ENCODE peak calls at places on chromosomes 16 and 17, in nine cellular contexts. One of them, this sample, is unnamed.

GRCh38 chr16:4392382-4393242 is 21.0 kb downstream of the VASN start:
- DNase-seq in psoas muscle: peak; percentile 62
- DNase-seq in type B pancreatic cell: peak; percentile 86
- DNase-seq in CD4-positive, alpha-beta T cell: no peak
- DNase-seq in dorsolateral prefrontal cortex: no peak
- DNase-seq in BE2C: peak; percentile 94
- DNase-seq in HFF-Myc: peak; percentile 89
- DNase-seq in AG04450: peak; percentile 79
- DNase-seq in osteocyte: peak; percentile 88
- DNase-seq in this sample: no peak

GRCh38 chr17:32498362-32498761 is 11.6 kb downstream of the CDK5R1 start:
- DNase-seq in AG04450: no peak
- DNase-seq in osteocyte: no peak
- DNase-seq in CD4-positive, alpha-beta T cell: no peak
- DNase-seq in psoas muscle: no peak
- DNase-seq in type B pancreatic cell: no peak
- DNase-seq in dorsolateral prefrontal cortex: no peak
- DNase-seq in HFF-Myc: no peak
- DNase-seq in BE2C: no peak
- DNase-seq in this sample: no peak

GRCh38 chr16:56384074-56384721 is 41.1 kb downstream of the AMFR start:
- DNase-seq in type B pancreatic cell: no peak
- DNase-seq in AG04450: no peak
- DNase-seq in psoas muscle: no peak
- DNase-seq in osteocyte: no peak
- DNase-seq in dorsolateral prefrontal cortex: no peak
- DNase-seq in CD4-positive, alpha-beta T cell: no peak
- DNase-seq in BE2C: no peak
- DNase-seq in HFF-Myc: no peak
- DNase-seq in this sample: no peak

GRCh38 chr17:81432873-81433451 is 37.7 kb downstream of the BAHCC1 start:
- DNase-seq in HFF-Myc: no peak
- DNase-seq in type B pancreatic cell: no peak
- DNase-seq in CD4-positive, alpha-beta T cell: no peak
- DNase-seq in BE2C: peak; percentile 85
- DNase-seq in dorsolateral prefrontal cortex: peak; percentile 43
- DNase-seq in AG04450: no peak
- DNase-seq in osteocyte: no peak
- DNase-seq in psoas muscle: no peak
- DNase-seq in this sample: no peak

GRCh38 chr17:42744283-42744805 is 496 bp downstream of the EZH1 start:
- DNase-seq in osteocyte: no peak
- DNase-seq in type B pancreatic cell: no peak
- DNase-seq in BE2C: peak; percentile 85
- DNase-seq in AG04450: no peak
- DNase-seq in dorsolateral prefrontal cortex: peak; percentile 47
- DNase-seq in CD4-positive, alpha-beta T cell: peak; percentile 44
- DNase-seq in HFF-Myc: peak; percentile 37
- DNase-seq in psoas muscle: peak; percentile 91
- DNase-seq in this sample: peak; percentile 50

GRCh38 chr16:84423416-84423837 is 55.1 kb downstream of the ATP2C2 start:
- DNase-seq in psoas muscle: no peak
- DNase-seq in CD4-positive, alpha-beta T cell: no peak
- DNase-seq in AG04450: no peak
- DNase-seq in dorsolateral prefrontal cortex: no peak
- DNase-seq in type B pancreatic cell: no peak
- DNase-seq in HFF-Myc: peak; percentile 22
- DNase-seq in BE2C: no peak
- DNase-seq in osteocyte: no peak
- DNase-seq in this sample: no peak

GRCh38 chr17:43135454-43135819 is 10.3 kb upstream of the BRCA1 start:
- DNase-seq in type B pancreatic cell: no peak
- DNase-seq in AG04450: no peak
- DNase-seq in psoas muscle: no peak
- DNase-seq in dorsolateral prefrontal cortex: no peak
- DNase-seq in osteocyte: no peak
- DNase-seq in BE2C: no peak
- DNase-seq in CD4-positive, alpha-beta T cell: no peak
- DNase-seq in HFF-Myc: no peak
- DNase-seq in this sample: no peak

GRCh38 chr16:71883193-71883848 is 661 bp downstream of the ZNF821 start:
- DNase-seq in HFF-Myc: no peak
- DNase-seq in CD4-positive, alpha-beta T cell: peak; percentile 27
- DNase-seq in osteocyte: peak; percentile 88
- DNase-seq in AG04450: no peak
- DNase-seq in dorsolateral prefrontal cortex: peak; percentile 42
- DNase-seq in psoas muscle: peak; percentile 60
- DNase-seq in BE2C: peak; percentile 55
- DNase-seq in type B pancreatic cell: peak; percentile 70
- DNase-seq in this sample: peak; percentile 36

GRCh38 chr16:88691129-88691813 is 5.0 kb upstream of the SNAI3 start:
- DNase-seq in CD4-positive, alpha-beta T cell: no peak
- DNase-seq in HFF-Myc: no peak
- DNase-seq in BE2C: no peak
- DNase-seq in dorsolateral prefrontal cortex: no peak
- DNase-seq in type B pancreatic cell: no peak
- DNase-seq in osteocyte: no peak
- DNase-seq in AG04450: no peak
- DNase-seq in psoas muscle: no peak
- DNase-seq in this sample: no peak

GRCh38 chr17:76726766-76727718 is at the start of gene METTL23:
- DNase-seq in BE2C: peak; percentile 84
- DNase-seq in AG04450: no peak
- DNase-seq in psoas muscle: peak; percentile 93
- DNase-seq in HFF-Myc: no peak
- DNase-seq in osteocyte: peak; percentile 93
- DNase-seq in type B pancreatic cell: peak; percentile 81
- DNase-seq in CD4-positive, alpha-beta T cell: peak; percentile 70
- DNase-seq in dorsolateral prefrontal cortex: peak; percentile 54
- DNase-seq in this sample: peak; percentile 91
- TF ChIP-seq CTCF in BE2C: peak; percentile 68
- TF ChIP-seq CTCF in AG04450: peak; percentile 70
- TF ChIP-seq CTCF in psoas muscle: peak; percentile 52
- TF ChIP-seq CTCF in HFF-Myc: peak; percentile 67
- TF ChIP-seq CTCF in osteocyte: peak; percentile 63
- TF ChIP-seq CTCF in type B pancreatic cell: peak; percentile 78
- TF ChIP-seq CTCF in CD4-positive, alpha-beta T cell: peak; percentile 83
- TF ChIP-seq CTCF in dorsolateral prefrontal cortex: peak; percentile 44
- TF ChIP-seq CTCF in this sample: peak; percentile 53

DNA sequence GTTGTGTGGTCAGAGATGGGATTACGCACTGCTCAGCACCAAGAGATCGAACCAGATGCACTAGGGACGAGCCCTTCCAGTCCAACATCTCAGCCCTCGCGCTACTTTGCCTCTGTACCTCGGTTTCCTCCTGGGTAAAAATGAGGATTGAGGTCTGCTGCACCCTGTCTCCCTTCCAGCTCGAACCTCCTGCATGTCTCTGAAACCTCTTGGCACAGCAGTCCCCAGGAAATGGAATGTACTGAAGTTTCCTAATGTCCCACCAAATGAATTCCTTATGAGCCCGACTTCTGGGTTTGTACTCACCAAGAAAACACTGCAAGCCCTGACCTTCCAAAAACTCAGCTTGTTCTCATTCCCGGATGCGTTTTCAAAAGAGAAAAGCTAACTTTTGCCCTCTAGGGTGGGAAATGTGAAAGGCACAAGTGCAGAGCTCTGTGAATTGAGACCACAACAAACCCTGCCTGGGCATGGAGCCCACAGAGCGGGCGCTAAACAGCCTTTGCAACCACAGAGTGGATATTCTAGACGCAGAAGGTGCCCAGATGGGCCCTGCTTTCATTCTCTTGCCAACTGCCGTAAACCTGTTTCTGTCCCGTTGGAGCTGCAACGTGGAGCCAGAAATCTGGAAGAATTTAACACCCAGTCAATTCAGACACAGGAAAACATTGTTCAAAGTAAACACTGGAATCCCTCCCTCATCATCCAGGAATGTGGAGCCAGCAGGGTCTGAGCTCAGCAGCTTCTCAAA is 10.3 kb downstream of the CDRT4 start:
- DNase-seq in osteocyte: peak; percentile 92
- DNase-seq in BE2C: no peak
- DNase-seq in type B pancreatic cell: no peak
- DNase-seq in dorsolateral prefrontal cortex: peak; percentile 82
- DNase-seq in HFF-Myc: peak; percentile 99
- DNase-seq in psoas muscle: peak; percentile 94
- DNase-seq in AG04450: peak; percentile 80
- DNase-seq in CD4-positive, alpha-beta T cell: no peak
- DNase-seq in this sample: no peak
- TF ChIP-seq CTCF in osteocyte: peak; percentile 60
- TF ChIP-seq CTCF in BE2C: no peak
- TF ChIP-seq CTCF in type B pancreatic cell: peak; percentile 19
- TF ChIP-seq CTCF in dorsolateral prefrontal cortex: peak; percentile 33
- TF ChIP-seq CTCF in HFF-Myc: peak; percentile 57
- TF ChIP-seq CTCF in psoas muscle: peak; percentile 49
- TF ChIP-seq CTCF in AG04450: peak; percentile 70
- TF ChIP-seq CTCF in CD4-positive, alpha-beta T cell: no peak
- TF ChIP-seq CTCF in this sample: no peak

GRCh38 chr17:36779550-36779949 is 157.7 kb upstream of the LHX1 start:
- DNase-seq in AG04450: no peak
- DNase-seq in psoas muscle: no peak
- DNase-seq in BE2C: no peak
- DNase-seq in type B pancreatic cell: no peak
- DNase-seq in osteocyte: no peak
- DNase-seq in CD4-positive, alpha-beta T cell: no peak
- DNase-seq in dorsolateral prefrontal cortex: no peak
- DNase-seq in HFF-Myc: no peak
- DNase-seq in this sample: no peak

GRCh38 chr17:36777118-36777517 is 160.2 kb upstream of the LHX1 start:
- DNase-seq in AG04450: no peak
- DNase-seq in osteocyte: no peak
- DNase-seq in HFF-Myc: peak; percentile 9
- DNase-seq in type B pancreatic cell: no peak
- DNase-seq in psoas muscle: no peak
- DNase-seq in dorsolateral prefrontal cortex: no peak
- DNase-seq in BE2C: no peak
- DNase-seq in CD4-positive, alpha-beta T cell: no peak
- DNase-seq in this sample: no peak

GRCh38 chr17:36773039-36773438 is 164.2 kb upstream of the LHX1 start:
- DNase-seq in HFF-Myc: no peak
- DNase-seq in BE2C: no peak
- DNase-seq in CD4-positive, alpha-beta T cell: no peak
- DNase-seq in osteocyte: no peak
- DNase-seq in dorsolateral prefrontal cortex: no peak
- DNase-seq in AG04450: no peak
- DNase-seq in type B pancreatic cell: no peak
- DNase-seq in psoas muscle: no peak
- DNase-seq in this sample: no peak

DNA sequence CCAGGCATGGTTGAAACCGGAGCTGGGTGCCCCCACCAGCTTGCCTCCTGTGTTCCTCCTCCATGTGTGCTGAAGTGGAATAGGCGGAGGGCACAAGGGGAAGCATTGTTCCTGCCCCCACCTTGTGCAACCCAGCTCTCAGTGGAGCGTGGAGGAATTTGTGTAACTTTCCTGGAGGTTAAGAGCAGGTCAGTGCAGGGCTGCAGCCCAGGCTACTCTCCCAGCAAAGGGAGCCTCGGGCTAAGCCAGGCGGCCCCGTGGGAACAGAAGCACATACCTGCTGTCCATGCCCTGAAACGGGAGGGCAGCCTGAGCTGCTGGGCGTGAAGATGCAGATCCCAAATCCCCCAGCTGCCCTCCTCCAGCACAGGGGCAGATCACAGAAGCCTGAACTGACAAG is 158.8 kb upstream of the LHX1 start:
- DNase-seq in CD4-positive, alpha-beta T cell: no peak
- DNase-seq in dorsolateral prefrontal cortex: no peak
- DNase-seq in BE2C: peak; percentile 31
- DNase-seq in osteocyte: no peak
- DNase-seq in psoas muscle: no peak
- DNase-seq in type B pancreatic cell: no peak
- DNase-seq in HFF-Myc: no peak
- DNase-seq in AG04450: no peak
- DNase-seq in this sample: no peak
- TF ChIP-seq CTCF in CD4-positive, alpha-beta T cell: no peak
- TF ChIP-seq CTCF in dorsolateral prefrontal cortex: no peak
- TF ChIP-seq CTCF in BE2C: no peak
- TF ChIP-seq CTCF in osteocyte: no peak
- TF ChIP-seq CTCF in psoas muscle: no peak
- TF ChIP-seq CTCF in type B pancreatic cell: no peak
- TF ChIP-seq CTCF in HFF-Myc: no peak
- TF ChIP-seq CTCF in AG04450: no peak
- TF ChIP-seq CTCF in this sample: no peak

GRCh38 chr16:1999866-2000514 is 9.6 kb downstream of the ZNF598 start:
- DNase-seq in BE2C: peak; percentile 10
- DNase-seq in psoas muscle: peak; percentile 54
- DNase-seq in CD4-positive, alpha-beta T cell: no peak
- DNase-seq in dorsolateral prefrontal cortex: no peak
- DNase-seq in HFF-Myc: no peak
- DNase-seq in osteocyte: no peak
- DNase-seq in type B pancreatic cell: no peak
- DNase-seq in AG04450: no peak
- DNase-seq in this sample: no peak
- TF ChIP-seq CTCF in BE2C: no peak
- TF ChIP-seq CTCF in psoas muscle: no peak
- TF ChIP-seq CTCF in CD4-positive, alpha-beta T cell: no peak
- TF ChIP-seq CTCF in dorsolateral prefrontal cortex: no peak
- TF ChIP-seq CTCF in HFF-Myc: no peak
- TF ChIP-seq CTCF in osteocyte: no peak
- TF ChIP-seq CTCF in type B pancreatic cell: no peak
- TF ChIP-seq CTCF in AG04450: no peak
- TF ChIP-seq CTCF in this sample: no peak

GRCh38 chr17:7220593-7221280 is 999 bp downstream of the ACADVL start:
- DNase-seq in dorsolateral prefrontal cortex: no peak
- DNase-seq in HFF-Myc: no peak
- DNase-seq in BE2C: peak; percentile 67
- DNase-seq in CD4-positive, alpha-beta T cell: peak; percentile 44
- DNase-seq in type B pancreatic cell: no peak
- DNase-seq in osteocyte: no peak
- DNase-seq in psoas muscle: peak; percentile 78
- DNase-seq in AG04450: no peak
- DNase-seq in this sample: peak; percentile 41
- TF ChIP-seq CTCF in dorsolateral prefrontal cortex: peak; percentile 31
- TF ChIP-seq CTCF in HFF-Myc: peak; percentile 49
- TF ChIP-seq CTCF in BE2C: peak; percentile 57
- TF ChIP-seq CTCF in CD4-positive, alpha-beta T cell: peak; percentile 45
- TF ChIP-seq CTCF in type B pancreatic cell: peak; percentile 49
- TF ChIP-seq CTCF in osteocyte: peak; percentile 59
- TF ChIP-seq CTCF in psoas muscle: peak; percentile 52
- TF ChIP-seq CTCF in AG04450: peak; percentile 35
- TF ChIP-seq CTCF in this sample: peak; percentile 23

GRCh38 chr16:17970816-17971291 is 365.7 kb downstream of the NPIPA8 start:
- DNase-seq in HFF-Myc: no peak
- DNase-seq in BE2C: no peak
- DNase-seq in dorsolateral prefrontal cortex: no peak
- DNase-seq in CD4-positive, alpha-beta T cell: no peak
- DNase-seq in type B pancreatic cell: no peak
- DNase-seq in AG04450: no peak
- DNase-seq in psoas muscle: peak; percentile 66
- DNase-seq in osteocyte: no peak
- DNase-seq in this sample: no peak
- TF ChIP-seq CTCF in HFF-Myc: no peak
- TF ChIP-seq CTCF in BE2C: peak; percentile 21
- TF ChIP-seq CTCF in dorsolateral prefrontal cortex: no peak
- TF ChIP-seq CTCF in CD4-positive, alpha-beta T cell: no peak
- TF ChIP-seq CTCF in type B pancreatic cell: peak; percentile 45
- TF ChIP-seq CTCF in AG04450: no peak
- TF ChIP-seq CTCF in psoas muscle: no peak
- TF ChIP-seq CTCF in osteocyte: no peak
- TF ChIP-seq CTCF in this sample: no peak